ENCODE peak calls at places on chromosomes 6 and 20, in four cellular contexts. E is HepG2, Q is WTC11, J is K562. U is an unnamed sample.

GRCh38 chr6:83119742-83120300 is 52.4 kb downstream of the DOP1A start:
- DNase-seq in Q (no peak), J (no peak), E (no peak), U (no peak)

GRCh38 chr20:51419646-51420045 is 122.9 kb downstream of the NFATC2 start:
- DNase-seq in J (no peak), Q (no peak), E (no peak), U (no peak)

GRCh38 chr6:21891065-21891464 is 297.5 kb downstream of the SOX4 start:
- DNase-seq in J (no peak), E (no peak), Q (no peak), U (no peak)

GRCh38 chr6:25954756-25955155 is 7.8 kb upstream of the TRIM38 start:
- DNase-seq in E (no peak), Q (no peak), J (no peak), U (no peak)

GRCh38 chr6:156595481-156595880 is 181.7 kb upstream of the ARID1B start:
- DNase-seq in Q (no peak), J (no peak), E (no peak), U (no peak)

GRCh38 chr6:113146878-113147277 is 710.3 kb upstream of the MARCKS start:
- DNase-seq in E (no peak), J (no peak), Q (no peak), U (no peak)

GRCh38 chr6:113971786-113972185 is 838 bp upstream of the HDAC2 start:
- DNase-seq in Q (no peak), J (no peak), E (no peak), U (peak; percentile 13)

GRCh38 chr6:163386329-163386910 is 28.1 kb upstream of the QKI start:
- DNase-seq in Q (no peak), E (no peak), J (no peak), U (no peak)

GRCh38 chr6:37484786-37485170 is 14.9 kb downstream of the CCDC167 start:
- DNase-seq in E (no peak), Q (no peak), J (no peak), U (no peak)

GRCh38 chr6:140809694-140810101 is 1323.0 kb upstream of the GJE1 start:
- DNase-seq in Q (no peak), E (no peak), J (no peak), U (no peak)

GRCh38 chr20:56429496-56429895 is 17.4 kb downstream of the CASS4 start:
- DNase-seq in Q (no peak), E (no peak), J (peak; percentile 79), U (no peak)

GRCh38 chr20:38303908-38304379 is at the start of gene BPI:
- DNase-seq in J (no peak), Q (no peak), E (no peak), U (no peak)

GRCh38 chr6:41505084-41506049 is 40.8 kb upstream of the FOXP4 start:
- DNase-seq in J (peak; percentile 31), Q (peak; percentile 61), E (no peak), U (no peak)
- TF ChIP-seq ELF4 in J (no peak), Q (no peak), E (no peak), U (no peak)

GRCh38 chr20:35771367-35771688 is 487 bp upstream of the PHF20 start:
- DNase-seq in E (no peak), Q (no peak), J (no peak), U (no peak)

GRCh38 chr20:35773154-35773751 is 1.4 kb downstream of the PHF20 start:
- DNase-seq in E (no peak), Q (no peak), J (peak; percentile 19), U (no peak)

GRCh38 chr20:35772563-35773058 is 796 bp downstream of the PHF20 start:
- DNase-seq in Q (no peak), J (no peak), E (no peak), U (no peak)

GRCh38 chr20:35768731-35769664 is 2.8 kb upstream of the PHF20 start:
- DNase-seq in J (peak; percentile 51), Q (peak; percentile 74), E (peak; percentile 82), U (peak; percentile 32)

DNA sequence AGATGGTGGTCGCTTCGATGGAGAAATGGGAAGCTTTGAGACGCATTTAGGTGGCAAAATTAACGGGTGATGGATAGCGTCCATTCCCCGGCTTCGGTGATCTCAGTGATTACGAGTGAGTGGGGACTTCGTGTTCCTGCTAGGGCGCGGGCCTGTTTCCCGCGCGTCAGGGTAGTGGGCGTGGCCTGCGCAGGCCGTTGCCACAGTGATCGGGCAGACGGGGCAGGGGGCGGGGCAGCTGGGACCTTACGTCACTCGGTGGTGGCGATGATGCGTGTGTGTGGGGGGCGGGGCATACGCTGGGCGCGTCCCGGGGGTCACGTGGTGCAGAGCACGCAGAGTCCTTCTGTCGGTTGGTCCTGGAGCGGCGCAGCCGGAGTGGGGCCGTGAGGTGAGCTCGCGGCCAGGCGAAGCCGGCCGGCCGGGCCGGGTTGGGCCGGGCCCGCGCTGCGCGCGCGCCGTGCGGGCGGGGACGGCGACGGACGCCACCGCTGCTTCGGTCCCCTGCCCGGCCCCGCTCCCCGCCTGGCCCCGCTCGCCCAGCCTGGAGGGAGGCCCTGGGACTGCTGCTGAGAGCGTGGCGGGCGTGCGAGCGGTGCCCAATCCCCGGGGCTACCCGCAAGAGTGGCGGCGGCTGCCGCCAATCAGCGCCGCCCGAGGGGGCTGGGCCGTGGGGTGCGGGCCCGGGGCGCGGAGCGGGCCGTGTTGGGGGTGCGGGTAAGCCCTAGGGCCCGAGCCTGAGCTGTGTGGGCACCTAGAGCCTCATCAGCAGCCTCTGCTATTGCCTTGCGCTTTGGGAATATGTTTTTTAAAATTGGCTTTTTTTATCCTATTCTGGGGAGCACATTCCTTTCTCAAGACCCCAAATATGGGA is at the start of gene PHF20:
- DNase-seq in E (peak; percentile 93), J (peak; percentile 98), Q (peak; percentile 99), U (peak; percentile 98)
- TF ChIP-seq ELF4 in E (peak; percentile 18), J (no peak), Q (peak; percentile 44), U (no peak)

DNA sequence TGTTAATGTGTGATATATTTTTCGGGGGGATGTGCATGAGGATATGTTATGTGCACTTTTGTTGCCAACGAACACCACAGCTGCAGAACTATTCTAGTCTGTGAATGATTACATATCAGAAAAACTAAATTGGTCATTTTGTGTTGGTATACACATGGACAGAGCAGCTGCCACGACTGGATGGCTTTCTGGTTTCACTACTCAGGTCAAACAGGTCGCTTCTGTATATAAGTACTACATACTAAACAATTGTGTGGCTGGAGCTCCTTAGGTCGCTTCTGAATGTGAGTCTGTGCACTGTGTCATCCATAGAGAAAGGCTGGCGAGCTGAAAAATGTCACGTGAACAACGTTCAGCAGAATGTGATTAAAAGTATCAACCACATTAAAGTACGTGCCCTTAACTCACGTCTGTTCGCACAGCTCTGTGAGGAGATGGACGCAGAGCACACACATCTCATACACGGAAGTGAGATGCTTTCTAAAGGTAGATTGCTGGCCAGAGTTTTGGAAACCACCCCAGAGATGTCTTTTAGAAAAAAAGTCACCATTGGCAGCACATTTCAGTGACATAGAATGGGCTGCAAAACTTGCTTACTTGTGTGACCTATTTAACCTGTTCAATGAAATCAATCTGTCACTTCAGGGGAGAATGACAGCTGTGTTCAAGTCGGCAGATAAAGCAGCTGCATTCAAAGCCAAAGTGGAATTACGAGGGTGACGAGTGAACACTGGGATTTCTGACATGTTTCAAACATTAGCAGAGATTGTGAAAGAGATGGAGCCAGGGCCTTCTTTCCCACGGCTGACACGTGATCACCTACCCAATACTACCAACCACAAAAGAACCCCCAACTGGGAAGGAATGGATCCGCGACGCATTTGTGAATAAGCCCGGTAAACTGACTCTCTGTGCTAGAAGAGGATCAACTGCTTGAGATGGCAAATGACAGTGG is 176.6 kb downstream of the PDE10A start:
- DNase-seq in Q (no peak), E (no peak), J (no peak), U (no peak)
- TF ChIP-seq ELF4 in Q (no peak), E (no peak), J (no peak), U (no peak)

DNA sequence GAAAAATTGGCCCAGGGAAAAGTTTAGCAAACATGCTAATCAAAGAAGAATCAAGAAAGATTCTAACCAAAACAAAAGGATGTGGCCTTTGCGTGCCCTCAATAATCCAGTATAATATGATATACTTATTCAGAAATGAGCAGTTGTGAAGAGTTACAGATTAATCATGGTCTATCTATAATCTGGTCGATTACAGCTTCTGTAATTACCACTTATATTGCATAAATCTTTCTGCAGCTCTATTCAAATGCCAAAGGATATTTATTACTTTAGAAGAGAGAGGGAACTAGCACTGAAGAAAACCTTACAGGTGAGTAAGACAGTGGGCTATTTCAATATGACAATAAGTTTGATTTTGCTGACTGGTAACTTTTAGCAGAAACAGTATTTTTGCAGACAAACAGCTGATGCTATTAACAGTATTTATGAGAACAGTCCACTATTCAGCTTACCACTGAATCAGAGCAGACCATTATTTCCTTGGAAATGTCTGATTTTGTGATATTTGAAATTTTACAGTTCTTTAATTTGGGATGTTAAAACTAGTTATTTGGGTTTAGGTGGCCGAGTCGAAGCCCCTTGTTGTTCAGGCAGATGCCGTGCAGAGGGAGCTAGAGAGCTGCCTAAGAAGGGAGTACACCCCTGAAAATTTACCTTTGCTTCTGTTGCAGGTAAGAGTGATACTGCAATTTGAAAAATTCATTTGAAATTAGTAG is 92.2 kb downstream of the CEP57L1 start:
- DNase-seq in Q (peak; percentile 70), E (peak; percentile 25), J (peak; percentile 66), U (peak; percentile 48)
- TF ChIP-seq ELF4 in Q (no peak), E (no peak), J (no peak), U (no peak)

DNA sequence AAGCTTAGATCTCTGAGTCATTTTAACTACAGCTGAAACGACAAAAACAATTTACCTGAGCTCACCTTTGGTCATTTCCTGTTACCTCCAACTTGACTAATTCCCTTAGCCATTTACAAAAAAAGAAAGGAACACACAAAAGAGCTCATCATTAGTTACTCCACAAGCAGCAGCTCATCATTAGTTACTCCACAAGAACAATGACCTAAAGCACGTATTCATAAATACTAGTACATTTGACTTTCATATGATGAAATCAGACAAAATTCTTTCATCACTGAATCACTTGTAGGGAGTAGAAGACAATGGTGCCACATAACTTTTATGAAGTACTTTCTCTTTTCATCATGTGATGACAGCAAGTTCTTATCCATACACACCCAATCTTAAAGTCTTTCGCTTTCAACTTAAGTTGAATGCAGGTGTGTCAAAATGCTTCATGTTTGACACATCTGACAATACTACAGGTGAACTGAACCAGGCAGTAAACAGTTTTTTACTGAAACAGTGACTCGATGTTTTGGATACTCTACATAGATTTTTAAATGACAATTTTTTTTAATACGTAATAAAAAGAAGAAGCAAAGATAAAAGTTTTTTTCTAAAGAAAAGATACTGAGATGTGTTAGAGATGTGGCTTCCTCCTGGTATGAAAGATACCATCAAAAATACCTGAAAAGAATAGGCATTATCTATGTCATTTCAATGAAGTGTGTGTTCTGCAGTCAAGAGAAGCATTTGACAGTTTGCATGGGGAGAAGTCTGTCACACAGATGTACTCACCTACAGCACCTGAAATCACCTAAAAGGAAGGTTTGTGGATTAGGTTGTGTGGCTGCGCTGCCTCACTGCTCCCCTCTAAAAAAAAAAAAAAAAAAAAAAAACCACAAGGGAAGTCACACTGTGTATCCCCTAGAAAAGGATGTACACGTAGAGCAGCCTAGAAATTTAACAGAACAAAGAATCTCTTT is 109.1 kb downstream of the PRDM1 start:
- DNase-seq in E (no peak), Q (no peak), J (no peak), U (no peak)
- TF ChIP-seq ELF4 in E (no peak), Q (no peak), J (no peak), U (no peak)